ENCODE peak calls at places on chromosomes 4 and X, in seven cellular contexts. One of them, this sample, is unnamed.
A peak's percentile ranks its signal among the peaks of the same experiment; 100 is the strongest.

GRCh38 chr4:38174811-38175210 is 214.6 kb downstream of the PTTG2 start:
- DNase-seq in AG09309: no peak
- DNase-seq in B cell: no peak
- DNase-seq in MG63: no peak
- DNase-seq in EH: no peak
- DNase-seq in stimulated activated CD4-positive, alpha-beta T cell treated with anti-CD3 and anti-CD28 coated beads, Interleukin-15, amount 100 ng/mL, for 1 hour: no peak
- DNase-seq in CD4-positive, alpha-beta T cell: no peak
- DNase-seq in this sample: no peak

GRCh38 chr4:172035573-172035972 is 222.4 kb downstream of the GALNTL6 start:
- DNase-seq in AG09309: no peak
- DNase-seq in B cell: no peak
- DNase-seq in MG63: no peak
- DNase-seq in EH: no peak
- DNase-seq in stimulated activated CD4-positive, alpha-beta T cell treated with anti-CD3 and anti-CD28 coated beads, Interleukin-15, amount 100 ng/mL, for 1 hour: no peak
- DNase-seq in CD4-positive, alpha-beta T cell: no peak
- DNase-seq in this sample: no peak

GRCh38 chr4:9999956-10000551 is 21.2 kb downstream of the SLC2A9 start:
- DNase-seq in AG09309: no peak
- DNase-seq in B cell: no peak
- DNase-seq in MG63: no peak
- DNase-seq in EH: peak; percentile 62
- DNase-seq in stimulated activated CD4-positive, alpha-beta T cell treated with anti-CD3 and anti-CD28 coated beads, Interleukin-15, amount 100 ng/mL, for 1 hour: no peak
- DNase-seq in CD4-positive, alpha-beta T cell: no peak
- DNase-seq in this sample: no peak

GRCh38 chr4:153337686-153338085 is 6.8 kb upstream of the MND1 start:
- DNase-seq in AG09309: no peak
- DNase-seq in B cell: no peak
- DNase-seq in MG63: no peak
- DNase-seq in EH: no peak
- DNase-seq in stimulated activated CD4-positive, alpha-beta T cell treated with anti-CD3 and anti-CD28 coated beads, Interleukin-15, amount 100 ng/mL, for 1 hour: no peak
- DNase-seq in CD4-positive, alpha-beta T cell: no peak
- DNase-seq in this sample: no peak

GRCh38 chr4:8468746-8469535 is 28.4 kb downstream of the TRMT44 start:
- DNase-seq in AG09309: no peak
- DNase-seq in B cell: peak; percentile 52
- DNase-seq in MG63: peak; percentile 54
- DNase-seq in EH: peak; percentile 68
- DNase-seq in stimulated activated CD4-positive, alpha-beta T cell treated with anti-CD3 and anti-CD28 coated beads, Interleukin-15, amount 100 ng/mL, for 1 hour: peak; percentile 36
- DNase-seq in CD4-positive, alpha-beta T cell: peak; percentile 34
- DNase-seq in this sample: peak; percentile 26

GRCh38 chrX:138871739-138872138 is 160.2 kb upstream of the FGF13 start:
- DNase-seq in AG09309: no peak
- DNase-seq in B cell: no peak
- DNase-seq in MG63: no peak
- DNase-seq in EH: no peak
- DNase-seq in stimulated activated CD4-positive, alpha-beta T cell treated with anti-CD3 and anti-CD28 coated beads, Interleukin-15, amount 100 ng/mL, for 1 hour: no peak
- DNase-seq in CD4-positive, alpha-beta T cell: no peak
- DNase-seq in this sample: no peak

GRCh38 chr4:44342800-44343199 is 105.8 kb downstream of the KCTD8 start:
- DNase-seq in AG09309: no peak
- DNase-seq in B cell: no peak
- DNase-seq in MG63: no peak
- DNase-seq in EH: no peak
- DNase-seq in stimulated activated CD4-positive, alpha-beta T cell treated with anti-CD3 and anti-CD28 coated beads, Interleukin-15, amount 100 ng/mL, for 1 hour: no peak
- DNase-seq in CD4-positive, alpha-beta T cell: no peak
- DNase-seq in this sample: no peak

GRCh38 chrX:33086886-33087285 is 124.5 kb downstream of the DMD start:
- DNase-seq in AG09309: no peak
- DNase-seq in B cell: no peak
- DNase-seq in MG63: no peak
- DNase-seq in EH: no peak
- DNase-seq in stimulated activated CD4-positive, alpha-beta T cell treated with anti-CD3 and anti-CD28 coated beads, Interleukin-15, amount 100 ng/mL, for 1 hour: no peak
- DNase-seq in CD4-positive, alpha-beta T cell: no peak
- DNase-seq in this sample: no peak

GRCh38 chr4:7902826-7903225 is 36.8 kb downstream of the AFAP1 start:
- DNase-seq in AG09309: no peak
- DNase-seq in B cell: no peak
- DNase-seq in MG63: no peak
- DNase-seq in EH: no peak
- DNase-seq in stimulated activated CD4-positive, alpha-beta T cell treated with anti-CD3 and anti-CD28 coated beads, Interleukin-15, amount 100 ng/mL, for 1 hour: no peak
- DNase-seq in CD4-positive, alpha-beta T cell: no peak
- DNase-seq in this sample: no peak

GRCh38 chrX:133171962-133172708 is 46.0 kb downstream of the TFDP3 start:
- DNase-seq in AG09309: no peak
- DNase-seq in B cell: no peak
- DNase-seq in MG63: no peak
- DNase-seq in EH: no peak
- DNase-seq in stimulated activated CD4-positive, alpha-beta T cell treated with anti-CD3 and anti-CD28 coated beads, Interleukin-15, amount 100 ng/mL, for 1 hour: no peak
- DNase-seq in CD4-positive, alpha-beta T cell: no peak
- DNase-seq in this sample: no peak

GRCh38 chr4:64774626-64775025 is 365.4 kb upstream of the TECRL start:
- DNase-seq in AG09309: no peak
- DNase-seq in B cell: no peak
- DNase-seq in MG63: no peak
- DNase-seq in EH: no peak
- DNase-seq in stimulated activated CD4-positive, alpha-beta T cell treated with anti-CD3 and anti-CD28 coated beads, Interleukin-15, amount 100 ng/mL, for 1 hour: no peak
- DNase-seq in CD4-positive, alpha-beta T cell: no peak
- DNase-seq in this sample: no peak

GRCh38 chr4:138650917-138651564 is 364.5 kb upstream of the NOCT start:
- DNase-seq in AG09309: peak; percentile 93
- DNase-seq in B cell: no peak
- DNase-seq in MG63: peak; percentile 22
- DNase-seq in EH: peak; percentile 98
- DNase-seq in stimulated activated CD4-positive, alpha-beta T cell treated with anti-CD3 and anti-CD28 coated beads, Interleukin-15, amount 100 ng/mL, for 1 hour: no peak
- DNase-seq in CD4-positive, alpha-beta T cell: no peak
- DNase-seq in this sample: peak; percentile 20

GRCh38 chrX:47499291-47499690 is 16.3 kb upstream of the ZNF41 start:
- DNase-seq in AG09309: no peak
- DNase-seq in B cell: no peak
- DNase-seq in MG63: no peak
- DNase-seq in EH: no peak
- DNase-seq in stimulated activated CD4-positive, alpha-beta T cell treated with anti-CD3 and anti-CD28 coated beads, Interleukin-15, amount 100 ng/mL, for 1 hour: no peak
- DNase-seq in CD4-positive, alpha-beta T cell: no peak
- DNase-seq in this sample: no peak

GRCh38 chr4:119666653-119667091 is 38.1 kb upstream of the PDE5A start:
- DNase-seq in AG09309: no peak
- DNase-seq in B cell: no peak
- DNase-seq in MG63: no peak
- DNase-seq in EH: peak; percentile 34
- DNase-seq in stimulated activated CD4-positive, alpha-beta T cell treated with anti-CD3 and anti-CD28 coated beads, Interleukin-15, amount 100 ng/mL, for 1 hour: no peak
- DNase-seq in CD4-positive, alpha-beta T cell: no peak
- DNase-seq in this sample: no peak

GRCh38 chrX:48695925-48696300 is 621 bp upstream of the SUV39H1 start:
- DNase-seq in AG09309: no peak
- DNase-seq in B cell: no peak
- DNase-seq in MG63: no peak
- DNase-seq in EH: no peak
- DNase-seq in stimulated activated CD4-positive, alpha-beta T cell treated with anti-CD3 and anti-CD28 coated beads, Interleukin-15, amount 100 ng/mL, for 1 hour: no peak
- DNase-seq in CD4-positive, alpha-beta T cell: no peak
- DNase-seq in this sample: no peak

GRCh38 chrX:17377047-17377692 is 2.2 kb downstream of the NHS start:
- DNase-seq in AG09309: no peak
- DNase-seq in B cell: no peak
- DNase-seq in MG63: no peak
- DNase-seq in EH: peak; percentile 35
- DNase-seq in stimulated activated CD4-positive, alpha-beta T cell treated with anti-CD3 and anti-CD28 coated beads, Interleukin-15, amount 100 ng/mL, for 1 hour: no peak
- DNase-seq in CD4-positive, alpha-beta T cell: no peak
- DNase-seq in this sample: no peak

GRCh38 chrX:152220612-152221011 is 82.2 kb upstream of the MAGEA10 start:
- DNase-seq in AG09309: no peak
- DNase-seq in B cell: no peak
- DNase-seq in MG63: peak; percentile 5
- DNase-seq in EH: no peak
- DNase-seq in stimulated activated CD4-positive, alpha-beta T cell treated with anti-CD3 and anti-CD28 coated beads, Interleukin-15, amount 100 ng/mL, for 1 hour: no peak
- DNase-seq in CD4-positive, alpha-beta T cell: no peak
- DNase-seq in this sample: no peak

GRCh38 chr4:182276214-182277109 is 33.3 kb downstream of the TENM3 start:
- DNase-seq in AG09309: no peak
- DNase-seq in B cell: no peak
- DNase-seq in MG63: no peak
- DNase-seq in EH: no peak
- DNase-seq in stimulated activated CD4-positive, alpha-beta T cell treated with anti-CD3 and anti-CD28 coated beads, Interleukin-15, amount 100 ng/mL, for 1 hour: no peak
- DNase-seq in CD4-positive, alpha-beta T cell: no peak
- DNase-seq in this sample: no peak

GRCh38 chr4:144465546-144465945 is 180.4 kb upstream of the HHIP start:
- DNase-seq in AG09309: no peak
- DNase-seq in B cell: no peak
- DNase-seq in MG63: no peak
- DNase-seq in EH: no peak
- DNase-seq in stimulated activated CD4-positive, alpha-beta T cell treated with anti-CD3 and anti-CD28 coated beads, Interleukin-15, amount 100 ng/mL, for 1 hour: no peak
- DNase-seq in CD4-positive, alpha-beta T cell: no peak
- DNase-seq in this sample: no peak

GRCh38 chrX:119325456-119325855 is 73.7 kb upstream of the SLC25A43 start:
- DNase-seq in AG09309: no peak
- DNase-seq in B cell: no peak
- DNase-seq in MG63: no peak
- DNase-seq in EH: peak; percentile 32
- DNase-seq in stimulated activated CD4-positive, alpha-beta T cell treated with anti-CD3 and anti-CD28 coated beads, Interleukin-15, amount 100 ng/mL, for 1 hour: no peak
- DNase-seq in CD4-positive, alpha-beta T cell: no peak
- DNase-seq in this sample: no peak

GRCh38 chr4:47741200-47741599 is 96.7 kb downstream of the CORIN start:
- DNase-seq in AG09309: no peak
- DNase-seq in B cell: no peak
- DNase-seq in MG63: no peak
- DNase-seq in EH: peak; percentile 47
- DNase-seq in stimulated activated CD4-positive, alpha-beta T cell treated with anti-CD3 and anti-CD28 coated beads, Interleukin-15, amount 100 ng/mL, for 1 hour: no peak
- DNase-seq in CD4-positive, alpha-beta T cell: no peak
- DNase-seq in this sample: no peak

GRCh38 chr4:16573744-16574143 is 324.7 kb downstream of the LDB2 start:
- DNase-seq in AG09309: peak; percentile 35
- DNase-seq in B cell: no peak
- DNase-seq in MG63: peak; percentile 70
- DNase-seq in EH: peak; percentile 85
- DNase-seq in stimulated activated CD4-positive, alpha-beta T cell treated with anti-CD3 and anti-CD28 coated beads, Interleukin-15, amount 100 ng/mL, for 1 hour: no peak
- DNase-seq in CD4-positive, alpha-beta T cell: no peak
- DNase-seq in this sample: peak; percentile 32

GRCh38 chr4:141046255-141046654 is 87.0 kb downstream of the RNF150 start:
- DNase-seq in AG09309: peak; percentile 96
- DNase-seq in B cell: no peak
- DNase-seq in MG63: peak; percentile 79
- DNase-seq in EH: peak; percentile 99
- DNase-seq in stimulated activated CD4-positive, alpha-beta T cell treated with anti-CD3 and anti-CD28 coated beads, Interleukin-15, amount 100 ng/mL, for 1 hour: no peak
- DNase-seq in CD4-positive, alpha-beta T cell: no peak
- DNase-seq in this sample: peak; percentile 97

GRCh38 chrX:114626323-114626722 is 42.4 kb downstream of the HTR2C start:
- DNase-seq in AG09309: no peak
- DNase-seq in B cell: no peak
- DNase-seq in MG63: no peak
- DNase-seq in EH: peak; percentile 3
- DNase-seq in stimulated activated CD4-positive, alpha-beta T cell treated with anti-CD3 and anti-CD28 coated beads, Interleukin-15, amount 100 ng/mL, for 1 hour: no peak
- DNase-seq in CD4-positive, alpha-beta T cell: no peak
- DNase-seq in this sample: no peak

GRCh38 chr4:112284662-112285411 is 867 bp downstream of the TIFA start:
- DNase-seq in AG09309: no peak
- DNase-seq in B cell: peak; percentile 35
- DNase-seq in MG63: peak; percentile 4
- DNase-seq in EH: peak; percentile 25
- DNase-seq in stimulated activated CD4-positive, alpha-beta T cell treated with anti-CD3 and anti-CD28 coated beads, Interleukin-15, amount 100 ng/mL, for 1 hour: no peak
- DNase-seq in CD4-positive, alpha-beta T cell: no peak
- DNase-seq in this sample: no peak

GRCh38 chr4:10082459-10083272 is 33.9 kb downstream of the WDR1 start:
- DNase-seq in AG09309: no peak
- DNase-seq in B cell: no peak
- DNase-seq in MG63: no peak
- DNase-seq in EH: no peak
- DNase-seq in stimulated activated CD4-positive, alpha-beta T cell treated with anti-CD3 and anti-CD28 coated beads, Interleukin-15, amount 100 ng/mL, for 1 hour: no peak
- DNase-seq in CD4-positive, alpha-beta T cell: no peak
- DNase-seq in this sample: no peak

GRCh38 chr4:64584981-64585557 is 175.8 kb upstream of the TECRL start:
- DNase-seq in AG09309: no peak
- DNase-seq in B cell: peak; percentile 15
- DNase-seq in MG63: no peak
- DNase-seq in EH: peak; percentile 25
- DNase-seq in stimulated activated CD4-positive, alpha-beta T cell treated with anti-CD3 and anti-CD28 coated beads, Interleukin-15, amount 100 ng/mL, for 1 hour: no peak
- DNase-seq in CD4-positive, alpha-beta T cell: no peak
- DNase-seq in this sample: no peak

GRCh38 chr4:152283806-152284470 is 252.0 kb downstream of the FBXW7 start:
- DNase-seq in AG09309: no peak
- DNase-seq in B cell: no peak
- DNase-seq in MG63: no peak
- DNase-seq in EH: peak; percentile 62
- DNase-seq in stimulated activated CD4-positive, alpha-beta T cell treated with anti-CD3 and anti-CD28 coated beads, Interleukin-15, amount 100 ng/mL, for 1 hour: no peak
- DNase-seq in CD4-positive, alpha-beta T cell: no peak
- DNase-seq in this sample: no peak

GRCh38 chrX:7055386-7056137 is 92.0 kb upstream of the STS start:
- DNase-seq in AG09309: no peak
- DNase-seq in B cell: peak; percentile 29
- DNase-seq in MG63: no peak
- DNase-seq in EH: no peak
- DNase-seq in stimulated activated CD4-positive, alpha-beta T cell treated with anti-CD3 and anti-CD28 coated beads, Interleukin-15, amount 100 ng/mL, for 1 hour: no peak
- DNase-seq in CD4-positive, alpha-beta T cell: no peak
- DNase-seq in this sample: no peak

GRCh38 chrX:135477576-135477975 is 42.9 kb upstream of the INTS6L start:
- DNase-seq in AG09309: peak; percentile 11
- DNase-seq in B cell: peak; percentile 17
- DNase-seq in MG63: peak; percentile 45
- DNase-seq in EH: peak; percentile 60
- DNase-seq in stimulated activated CD4-positive, alpha-beta T cell treated with anti-CD3 and anti-CD28 coated beads, Interleukin-15, amount 100 ng/mL, for 1 hour: peak; percentile 1
- DNase-seq in CD4-positive, alpha-beta T cell: peak; percentile 10
- DNase-seq in this sample: no peak